ENCODE peak calls at places on chromosomes 6 and 20, in four cellular contexts. S is foreskin fibroblast; T is choroid plexus epithelial cell; R is stimulated activated CD4-positive, alpha-beta T cell treated with anti-CD3 and anti-CD28 coated beads, Interleukin-2, amount 100 ng/mL, for 24 hours. F is an unnamed sample.

GRCh38 chr6:17705778-17706579 is 746 bp downstream of the NUP153 start:
- DNase-seq in S (peak), T (peak), R (peak), F (peak)

GRCh38 chr6:87124074-87124473 is 29.2 kb upstream of the CGA start:
- DNase-seq in S (no peak), T (no peak), R (no peak), F (no peak)

GRCh38 chr6:167750956-167751358 is 75.8 kb upstream of the AFDN start:
- DNase-seq in S (no peak), T (no peak), R (no peak), F (no peak)

GRCh38 chr6:131122007-131122406 is 13.3 kb upstream of the AKAP7 start:
- DNase-seq in S (peak), T (no peak), R (no peak), F (no peak)

GRCh38 chr6:39927159-39927558 is 7.1 kb downstream of the MOCS1 start:
- DNase-seq in S (peak), T (peak), R (no peak), F (no peak)

GRCh38 chr6:158232445-158233213 is 64.5 kb downstream of the GTF2H5 start:
- DNase-seq in S (peak), T (peak), R (peak), F (peak)

GRCh38 chr6:157762636-157763035 is 60.4 kb upstream of the SNX9 start:
- DNase-seq in S (no peak), T (peak), R (no peak), F (no peak)

GRCh38 chr20:46296526-46297250 is 11.6 kb downstream of the CDH22 start:
- DNase-seq in S (no peak), T (no peak), R (no peak), F (no peak)

GRCh38 chr20:62231292-62231691 is 7.0 kb upstream of the OSBPL2 start:
- DNase-seq in S (no peak), T (no peak), R (no peak), F (no peak)

F was measured in activated CD8-positive, alpha-beta memory T cell treated with anti-CD3 and anti-CD28 coated beads for 24 hours.